ENCODE peak calls at places on chromosomes 12 and 14, in five cellular contexts. A is testis, T is cardiac muscle cell, K is fibroblast of mammary gland, N is heart left ventricle. X is an unnamed sample.

GRCh38 chr14:64855732-64856527 is 23.8 kb downstream of the SPTB start:
- DNase-seq in A (no peak), T (no peak), K (no peak), N (no peak), X (no peak)

GRCh38 chr14:71403673-71404072 is 496.4 kb downstream of the PCNX1 start:
- DNase-seq in A (no peak), T (no peak), K (peak), N (no peak), X (peak)

GRCh38 chr12:113269257-113269943 is 48.1 kb downstream of the TPCN1 start:
- DNase-seq in A (no peak), T (no peak), K (no peak), N (no peak), X (no peak)

GRCh38 chr12:123094349-123095073 is 56.4 kb downstream of the PITPNM2 start:
- DNase-seq in A (peak), T (no peak), K (peak), N (no peak), X (no peak)

GRCh38 chr14:80387563-80387981 is 176.3 kb upstream of the DIO2 start:
- DNase-seq in A (no peak), T (no peak), K (peak), N (no peak), X (no peak)

GRCh38 chr12:51631591-51631990 is 40.6 kb downstream of the SCN8A start:
- DNase-seq in A (no peak), T (no peak), K (peak), N (no peak), X (no peak)

GRCh38 chr12:102539651-102540553 is 59.5 kb upstream of the IGF1 start:
- DNase-seq in A (peak), T (peak), K (peak), N (no peak), X (no peak)

GRCh38 chr12:6341439-6342139 is at the start of gene TNFRSF1A:
- DNase-seq in A (peak), T (peak), K (peak), N (peak), X (peak)

GRCh38 chr14:74275265-74275841 is 27.4 kb downstream of the ABCD4 start:
- DNase-seq in A (no peak), T (peak), K (peak), N (no peak), X (no peak)

GRCh38 chr14:28142400-28143015 is 624.1 kb upstream of the FOXG1 start:
- DNase-seq in A (no peak), T (peak), K (peak), N (no peak), X (no peak)

GRCh38 chr12:45050751-45051489 is at the start of gene DBX2:
- DNase-seq in A (peak), T (peak), K (no peak), N (no peak), X (no peak)

GRCh38 chr12:75662501-75663159 is 151.2 kb upstream of the KRR1 start:
- DNase-seq in A (no peak), T (no peak), K (no peak), N (no peak), X (no peak)

GRCh38 chr14:68685419-68686211 is 107.3 kb downstream of the ZFP36L1 start:
- DNase-seq in A (no peak), T (no peak), K (peak), N (no peak), X (peak)

GRCh38 chr14:50520947-50521815 is 11.2 kb downstream of the MAP4K5 start:
- DNase-seq in A (no peak), T (no peak), K (peak), N (no peak), X (peak)

GRCh38 chr14:31261859-31262739 is 54.5 kb upstream of the HECTD1 start:
- DNase-seq in A (no peak), T (no peak), K (peak), N (no peak), X (peak)

GRCh38 chr14:22226381-22226780 is 362.6 kb downstream of the DAD1 start:
- DNase-seq in A (no peak), T (no peak), K (no peak), N (no peak), X (peak)

GRCh38 chr14:68394113-68394718 is 398.7 kb downstream of the ZFP36L1 start:
- DNase-seq in A (no peak), T (no peak), K (no peak), N (no peak), X (no peak)

GRCh38 chr12:68865399-68866154 is 57.6 kb downstream of the MDM2 start:
- DNase-seq in A (no peak), T (no peak), K (peak), N (no peak), X (no peak)

GRCh38 chr12:110355080-110355479 is 48.4 kb downstream of the ANAPC7 start:
- DNase-seq in A (no peak), T (peak), K (no peak), N (no peak), X (peak)

GRCh38 chr12:88600272-88600671 is 20.0 kb upstream of the KITLG start:
- DNase-seq in A (no peak), T (no peak), K (peak), N (no peak), X (no peak)

GRCh38 chr14:103519837-103520212 is 2.8 kb downstream of the CKB start:
- DNase-seq in A (no peak), T (no peak), K (no peak), N (peak), X (no peak)

GRCh38 chr12:4006743-4007142 is 133.5 kb upstream of the PARP11 start:
- DNase-seq in A (no peak), T (no peak), K (no peak), N (no peak), X (no peak)

GRCh38 chr14:28116716-28117115 is 649.9 kb upstream of the FOXG1 start:
- DNase-seq in A (no peak), T (no peak), K (no peak), N (no peak), X (no peak)

GRCh38 chr12:102917026-102917787 is at the start of gene PAH:
- DNase-seq in A (peak), T (peak), K (no peak), N (no peak), X (peak)

GRCh38 chr12:124767075-124767821 is 96.4 kb downstream of the SCARB1 start:
- DNase-seq in A (peak), T (peak), K (peak), N (peak), X (peak)

GRCh38 chr14:72961579-72962335 is 35.5 kb downstream of the DCAF4 start:
- DNase-seq in A (no peak), T (no peak), K (peak), N (no peak), X (no peak)

GRCh38 chr14:68574906-68575305 is 218.0 kb downstream of the ZFP36L1 start:
- DNase-seq in A (no peak), T (no peak), K (peak), N (no peak), X (no peak)

GRCh38 chr14:93912785-93913184 is 14.4 kb upstream of the FAM181A start:
- DNase-seq in A (no peak), T (no peak), K (peak), N (no peak), X (no peak)

GRCh38 chr12:89451876-89452275 is 72.7 kb downstream of the GALNT4 start:
- DNase-seq in A (peak), T (peak), K (peak), N (peak), X (no peak)

GRCh38 chr14:38204717-38205115 is 3.0 kb upstream of the SSTR1 start:
- DNase-seq in A (no peak), T (no peak), K (no peak), N (no peak), X (no peak)

GRCh38 chr14:64510825-64511679 is 6.5 kb downstream of the ZBTB1 start:
- DNase-seq in A (peak), T (peak), K (peak), N (peak), X (peak)

GRCh38 chr12:115712676-115713075 is 564.8 kb downstream of the MED13L start:
- DNase-seq in A (no peak), T (no peak), K (no peak), N (no peak), X (no peak)

GRCh38 chr12:913919-914718 is 35.4 kb downstream of the RAD52 start:
- DNase-seq in A (no peak), T (no peak), K (peak), N (no peak), X (no peak)

GRCh38 chr14:49552630-49553029 is 33.5 kb downstream of the RPS29 start:
- DNase-seq in A (no peak), T (no peak), K (no peak), N (no peak), X (no peak)

GRCh38 chr12:107402041-107403022 is 283.3 kb upstream of the PWP1 start:
- DNase-seq in A (peak), T (peak), K (peak), N (no peak), X (peak)

DNA sequence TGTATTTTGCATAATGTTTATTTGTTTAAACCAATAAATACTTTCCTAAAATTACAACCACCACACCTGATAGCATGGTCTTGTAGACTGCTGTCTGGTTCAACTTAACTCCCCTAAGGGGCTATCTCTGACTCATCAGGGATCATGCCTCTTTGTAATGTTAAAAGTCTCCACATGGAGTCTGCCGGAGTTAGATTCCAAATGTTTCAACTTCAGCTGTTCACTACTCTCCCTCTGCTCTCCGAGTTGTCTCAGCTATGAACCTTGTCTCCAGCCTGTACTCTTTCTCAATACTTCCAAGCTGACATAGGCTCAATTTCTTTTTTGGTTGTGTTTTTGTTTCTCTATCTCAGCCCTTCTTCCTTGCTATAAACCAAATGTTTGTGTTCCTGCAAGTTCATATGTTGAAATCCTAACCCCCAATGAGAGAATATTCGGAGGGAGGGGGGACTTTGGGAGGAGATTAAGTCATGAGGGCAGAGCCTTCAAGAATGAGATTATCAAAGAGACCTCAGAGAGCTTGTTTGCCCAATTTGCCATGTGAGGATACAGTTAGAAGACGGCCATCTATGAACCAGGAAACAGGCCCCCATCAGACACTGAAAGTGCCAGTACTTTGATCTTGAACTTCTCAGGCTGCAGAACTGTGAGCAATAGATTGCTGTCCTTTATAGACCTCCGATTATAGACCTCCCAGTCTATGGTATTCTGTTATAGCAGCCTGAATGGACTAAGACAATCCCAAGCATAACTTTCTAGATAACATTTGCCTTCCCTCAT is 858.2 kb downstream of the VRK1 start:
- DNase-seq in A (no peak), T (no peak), K (no peak), N (no peak), X (no peak)
- H3K4me3 ChIP-seq in A (no peak), T (no peak), K (no peak), N (no peak), X (no peak)

GRCh38 chr12:82757059-82757458 is 70.4 kb downstream of the TMTC2 start:
- DNase-seq in A (no peak), T (no peak), K (peak), N (no peak), X (no peak)

GRCh38 chr12:82757611-82758010 is 70.9 kb downstream of the TMTC2 start:
- DNase-seq in A (no peak), T (no peak), K (no peak), N (no peak), X (no peak)

GRCh38 chr12:82756303-82756702 is 69.6 kb downstream of the TMTC2 start:
- DNase-seq in A (no peak), T (no peak), K (no peak), N (no peak), X (no peak)

GRCh38 chr12:82760423-82760822 is 73.7 kb downstream of the TMTC2 start:
- DNase-seq in A (no peak), T (no peak), K (no peak), N (no peak), X (no peak)

GRCh38 chr12:82758743-82759142 is 72.0 kb downstream of the TMTC2 start:
- DNase-seq in A (no peak), T (no peak), K (no peak), N (no peak), X (no peak)
- TF ChIP-seq CTCF in A (no peak), T (no peak), K (no peak), N (no peak), X (no peak)

GRCh38 chr14:77099425-77100167 is 1.5 kb downstream of the CIPC start:
- DNase-seq in A (peak), T (no peak), K (peak), N (no peak), X (no peak)
- H3K4me3 ChIP-seq in A (peak), T (peak), K (peak), N (peak), X (no peak)

DNA sequence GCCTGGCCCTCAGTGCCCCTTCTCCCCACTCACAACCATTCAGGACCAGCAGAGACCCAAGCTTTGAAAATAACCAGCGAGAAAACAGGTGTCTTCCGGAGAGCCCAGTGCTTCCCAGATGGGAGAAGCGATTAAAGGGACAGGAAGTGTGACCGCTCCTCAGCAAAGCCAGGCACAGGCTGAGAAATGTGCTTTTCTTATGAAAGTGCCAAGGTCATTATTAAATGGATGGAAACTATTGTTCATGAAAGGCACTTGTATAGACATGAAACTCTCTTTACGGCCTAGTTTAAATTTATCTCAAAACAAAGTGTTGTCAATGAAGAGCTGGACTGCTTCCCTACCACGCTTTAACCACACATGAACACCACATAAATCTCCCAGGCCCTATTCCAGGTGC is 210.4 kb downstream of the SPTSSA start:
- DNase-seq in A (no peak), T (no peak), K (no peak), N (peak), X (no peak)
- TF ChIP-seq CTCF in A (no peak), T (no peak), K (no peak), N (no peak), X (no peak)

GRCh38 chr12:50077099-50077498 is 8.0 kb upstream of the SMARCD1 start:
- DNase-seq in A (no peak), T (no peak), K (no peak), N (no peak), X (no peak)
- H3K4me3 ChIP-seq in A (no peak), T (no peak), K (no peak), N (no peak), X (no peak)

GRCh38 chr12:111366075-111366474 is 2.8 kb downstream of the PHETA1 start:
- DNase-seq in A (no peak), T (no peak), K (no peak), N (no peak), X (no peak)

GRCh38 chr12:111361717-111362576 is 6.9 kb downstream of the PHETA1 start:
- DNase-seq in A (peak), T (no peak), K (no peak), N (peak), X (no peak)

GRCh38 chr12:111361073-111361716 is 7.7 kb downstream of the PHETA1 start:
- DNase-seq in A (no peak), T (no peak), K (no peak), N (no peak), X (no peak)

GRCh38 chr12:111362687-111363475 is 6.0 kb downstream of the PHETA1 start:
- DNase-seq in A (no peak), T (no peak), K (no peak), N (no peak), X (no peak)

GRCh38 chr12:111363578-111363977 is 5.3 kb downstream of the PHETA1 start:
- DNase-seq in A (no peak), T (no peak), K (no peak), N (no peak), X (no peak)
- TF ChIP-seq CTCF in A (no peak), T (no peak), K (no peak), N (no peak), X (no peak)

GRCh38 chr12:67827820-67828383 is 161.3 kb upstream of the IFNG-AS1 start:
- DNase-seq in A (no peak), T (no peak), K (peak), N (peak), X (peak)
- H3K4me3 ChIP-seq in A (peak), T (no peak), K (peak), N (peak), X (no peak)

GRCh38 chr12:126789963-126790362 is 1477.0 kb upstream of the TMEM132C start:
- DNase-seq in A (no peak), T (no peak), K (no peak), N (no peak), X (no peak)

GRCh38 chr12:126782083-126782482 is 1484.9 kb upstream of the TMEM132C start:
- DNase-seq in A (no peak), T (no peak), K (no peak), N (no peak), X (no peak)

GRCh38 chr12:126780343-126780742 is 1486.6 kb upstream of the TMEM132C start:
- DNase-seq in A (no peak), T (no peak), K (no peak), N (no peak), X (no peak)

GRCh38 chr12:126781593-126781992 is 1485.4 kb upstream of the TMEM132C start:
- DNase-seq in A (no peak), T (no peak), K (no peak), N (no peak), X (no peak)

DNA sequence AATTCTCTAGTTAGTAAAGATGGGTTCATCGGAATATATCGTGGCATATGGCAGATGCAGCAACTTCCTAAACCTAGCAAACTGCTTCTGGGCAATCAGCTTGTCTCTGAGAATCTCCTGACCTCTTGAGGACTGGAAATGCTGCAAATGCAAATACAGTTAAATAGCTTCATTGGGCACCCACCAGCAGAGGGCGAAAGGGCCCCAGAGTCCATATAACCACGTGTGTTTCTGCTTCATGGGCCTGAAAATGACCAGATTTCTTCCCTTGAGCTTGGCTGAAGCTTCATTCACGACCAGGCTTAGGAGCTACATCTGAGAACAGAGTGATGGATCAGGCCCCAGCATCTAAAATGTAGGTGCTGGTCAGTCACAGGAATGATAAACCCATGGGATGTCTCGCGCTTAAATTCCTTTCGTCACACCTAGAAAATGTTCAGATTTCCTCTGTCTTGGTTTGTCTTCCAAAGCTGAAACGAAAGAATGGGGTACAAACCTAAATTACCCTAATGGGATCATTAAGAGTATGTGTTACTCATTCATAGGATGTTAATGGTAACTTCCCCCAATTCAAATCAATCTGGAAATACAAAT is 1482.5 kb upstream of the TMEM132C start:
- DNase-seq in A (peak), T (peak), K (peak), N (no peak), X (peak)
- TF ChIP-seq CTCF in A (peak), T (no peak), K (peak), N (peak), X (peak)

GRCh38 chr12:54641554-54641953 is 6.6 kb downstream of the DCD start:
- DNase-seq in A (no peak), T (no peak), K (no peak), N (no peak), X (no peak)
- H3K4me3 ChIP-seq in A (no peak), T (no peak), K (no peak), N (no peak), X (no peak)

GRCh38 chr14:46653031-46653775 is 1.6 kb upstream of the RPL10L start:
- DNase-seq in A (no peak), T (no peak), K (no peak), N (no peak), X (no peak)

GRCh38 chr14:46646796-46647195 is 4.8 kb downstream of the RPL10L start:
- DNase-seq in A (no peak), T (no peak), K (no peak), N (no peak), X (no peak)

DNA sequence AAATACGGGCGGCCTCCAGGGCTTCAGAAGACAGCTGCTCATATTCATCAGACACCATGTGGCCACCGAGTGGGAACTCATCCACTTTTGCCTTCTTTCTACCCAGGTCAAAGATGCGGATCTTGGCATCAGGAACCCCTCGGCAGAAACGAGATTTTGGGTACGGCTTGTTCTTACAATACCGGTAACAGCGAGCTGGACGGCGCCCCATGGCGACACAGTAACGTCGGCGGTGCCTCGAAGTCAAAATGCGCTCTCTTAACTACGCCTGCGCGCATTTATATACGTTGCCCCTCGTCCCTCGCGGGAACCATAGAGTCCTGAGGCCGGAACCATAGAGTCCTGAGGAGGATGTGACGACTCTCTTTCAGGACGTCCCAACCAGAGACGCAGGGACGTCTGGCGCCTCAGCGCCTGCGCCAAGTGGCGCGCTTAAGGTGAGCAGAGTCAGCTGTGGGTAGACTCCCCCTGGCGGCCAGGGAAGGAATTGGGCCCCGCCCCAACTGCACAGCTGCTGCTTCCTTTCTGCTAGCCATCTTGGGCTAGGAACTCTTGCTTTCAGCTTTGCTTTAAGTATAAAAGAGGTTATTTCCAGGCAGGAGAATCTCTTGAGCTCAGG is at the start of gene RPL10L:
- DNase-seq in A (peak), T (no peak), K (no peak), N (no peak), X (no peak)
- TF ChIP-seq CTCF in A (peak), T (no peak), K (no peak), N (no peak), X (peak)